ENCODE peak calls at places on chromosomes 11 and 22, in seven cellular contexts. S, M, P, T, K, E and I are unnamed samples.

GRCh38 chr11:83827940-83828554 is 541.9 kb upstream of the CCDC90B start:
- DNase-seq in M (no peak), K (no peak), S (peak), E (no peak), T (peak), P (no peak), I (no peak)

GRCh38 chr22:30665266-30665665 is 2.4 kb downstream of the DUSP18 start:
- DNase-seq in P (no peak), M (no peak), T (no peak), E (no peak), K (no peak), S (no peak), I (no peak)

GRCh38 chr11:110856993-110857812 is 145.0 kb upstream of the ARHGAP20 start:
- DNase-seq in M (no peak), K (no peak), S (no peak), P (no peak), T (no peak), E (no peak), I (no peak)

GRCh38 chr11:125245299-125245698 is 80.7 kb downstream of the PKNOX2 start:
- DNase-seq in P (no peak), T (no peak), E (no peak), M (no peak), S (no peak), K (no peak), I (no peak)

GRCh38 chr22:27385261-27385998 is 416.1 kb downstream of the MN1 start:
- DNase-seq in T (no peak), K (no peak), S (no peak), P (no peak), E (no peak), M (no peak), I (no peak)

GRCh38 chr22:37892566-37893338 is 13.3 kb upstream of the MICALL1 start:
- DNase-seq in P (no peak), M (no peak), T (no peak), K (no peak), E (no peak), S (peak), I (no peak)

GRCh38 chr11:2072551-2073261 is 66.5 kb downstream of the IGF2 start:
- DNase-seq in S (no peak), M (no peak), P (no peak), E (no peak), K (no peak), T (no peak), I (no peak)

GRCh38 chr11:71406681-71407080 is 41.5 kb downstream of the DHCR7 start:
- DNase-seq in T (no peak), P (no peak), E (no peak), M (no peak), K (no peak), S (no peak), I (no peak)

GRCh38 chr11:46296520-46297448 is 19.3 kb downstream of the CREB3L1 start:
- DNase-seq in K (no peak), M (no peak), T (peak), E (no peak), P (no peak), S (peak), I (no peak)

GRCh38 chr22:47369431-47370015 is 607.1 kb downstream of the TBC1D22A start:
- DNase-seq in S (no peak), K (no peak), E (no peak), T (no peak), P (no peak), M (no peak), I (no peak)

GRCh38 chr22:36048911-36049677 is 20.5 kb upstream of the RBFOX2 start:
- DNase-seq in M (no peak), S (no peak), E (no peak), P (no peak), T (no peak), K (no peak), I (no peak)

GRCh38 chr22:24409707-24410106 is 17.7 kb upstream of the ADORA2A start:
- DNase-seq in T (no peak), S (no peak), M (no peak), P (no peak), E (no peak), K (no peak), I (no peak)

GRCh38 chr11:93054881-93055280 is 85.4 kb downstream of the MTNR1B start:
- DNase-seq in K (no peak), T (peak), M (peak), P (no peak), S (peak), E (no peak), I (peak)

GRCh38 chr22:31540966-31541365 is 44.6 kb downstream of the SFI1 start:
- DNase-seq in M (no peak), P (no peak), T (no peak), K (no peak), E (no peak), S (no peak), I (no peak)

GRCh38 chr22:47289316-47289985 is 527.0 kb downstream of the TBC1D22A start:
- DNase-seq in K (no peak), P (no peak), T (no peak), S (no peak), M (no peak), E (no peak), I (no peak)

GRCh38 chr11:88115828-88116410 is 59.3 kb downstream of the RAB38 start:
- DNase-seq in E (no peak), S (no peak), M (no peak), K (no peak), P (no peak), T (no peak), I (no peak)

GRCh38 chr11:109864834-109865557 is 228.2 kb upstream of the ZC3H12C start:
- DNase-seq in T (no peak), M (no peak), P (no peak), S (peak), K (no peak), E (no peak), I (peak)

GRCh38 chr11:125081098-125081798 is 18.1 kb downstream of the SLC37A2 start:
- DNase-seq in S (no peak), P (no peak), M (no peak), K (no peak), E (no peak), T (no peak), I (no peak)

GRCh38 chr11:9852465-9852864 is 188.6 kb downstream of the SWAP70 start:
- DNase-seq in P (no peak), T (no peak), M (no peak), K (no peak), E (no peak), S (peak), I (no peak)

GRCh38 chr22:44889233-44889878 is 120.4 kb downstream of the PHF21B start:
- DNase-seq in P (no peak), E (no peak), T (no peak), M (no peak), K (no peak), S (no peak), I (no peak)

GRCh38 chr11:12876988-12877387 is 132.1 kb upstream of the RASSF10 start:
- DNase-seq in K (no peak), T (no peak), E (no peak), M (no peak), P (no peak), S (no peak), I (no peak)

GRCh38 chr11:88590366-88590765 is 252.8 kb upstream of the CTSC start:
- DNase-seq in E (no peak), P (no peak), S (no peak), K (no peak), M (no peak), T (no peak), I (no peak)

GRCh38 chr22:31286360-31287255 is 5.7 kb downstream of the PIK3IP1 start:
- DNase-seq in K (no peak), S (no peak), T (no peak), M (no peak), P (no peak), E (peak), I (no peak)

GRCh38 chr11:78651136-78651775 is 76.6 kb upstream of the NARS2 start:
- DNase-seq in M (no peak), E (no peak), P (no peak), K (no peak), T (no peak), S (no peak), I (no peak)

GRCh38 chr22:20523118-20523983 is 15.9 kb downstream of the MED15 start:
- DNase-seq in M (peak), E (no peak), S (no peak), T (peak), K (no peak), P (no peak), I (peak)

GRCh38 chr11:65625628-65626342 is 10.2 kb downstream of the PCNX3 start:
- DNase-seq in E (no peak), S (peak), P (no peak), M (no peak), K (no peak), T (no peak), I (peak)

GRCh38 chr11:31798057-31799035 is 12.8 kb downstream of the PAX6 start:
- DNase-seq in P (no peak), S (no peak), M (no peak), E (no peak), T (no peak), K (no peak), I (no peak)